ENCODE peak calls at places on chromosomes 1 and 21, in eight cellular contexts. M is posterior cingulate gyrus, Q is HL-60, U is H54, R is neural progenitor cell, I is astrocyte of the spinal cord, D is hepatic stellate cell, H is MCF 10A. X is an unnamed sample.
A peak's percentile ranks its signal among the peaks of the same experiment; 100 is the strongest.

GRCh38 chr1:21283524-21283923 is 6.7 kb downstream of the ECE1 start:
- DNase-seq in M (no peak), Q (no peak), U (no peak), R (no peak), I (no peak), D (no peak), H (no peak), X (no peak)

GRCh38 chr1:924619-925323 is 1.0 kb downstream of the SAMD11 start:
- DNase-seq in M (no peak), Q (peak; percentile 40), U (no peak), R (peak; percentile 81), I (no peak), D (no peak), H (no peak), X (no peak)

GRCh38 chr1:212132040-212132439 is 96.5 kb downstream of the DTL start:
- DNase-seq in M (no peak), Q (no peak), U (no peak), R (no peak), I (no peak), D (no peak), H (no peak), X (no peak)

GRCh38 chr1:192810253-192810880 is 1.5 kb downstream of the RGS2 start:
- DNase-seq in M (no peak), Q (peak; percentile 89), U (no peak), R (peak; percentile 84), I (no peak), D (no peak), H (peak; percentile 27), X (no peak)

GRCh38 chr1:78651247-78651646 is 1.6 kb downstream of the IFI44 start:
- DNase-seq in M (no peak), Q (no peak), U (peak; percentile 3), R (no peak), I (peak; percentile 23), D (no peak), H (no peak), X (no peak)

GRCh38 chr21:44618909-44619308 is 7.0 kb downstream of the KRTAP10-8 start:
- DNase-seq in M (no peak), Q (no peak), U (no peak), R (no peak), I (no peak), D (no peak), H (no peak), X (peak; percentile 42)

GRCh38 chr1:46368781-46369180 is 25.3 kb upstream of the FAAH start:
- DNase-seq in M (no peak), Q (no peak), U (no peak), R (no peak), I (no peak), D (no peak), H (no peak), X (no peak)

GRCh38 chr1:198788561-198789064 is 149.8 kb downstream of the PTPRC start:
- DNase-seq in M (no peak), Q (peak; percentile 14), U (no peak), R (peak; percentile 81), I (peak; percentile 32), D (no peak), H (no peak), X (no peak)

GRCh38 chr1:24443241-24443656 is 27.6 kb downstream of the NIPAL3 start:
- DNase-seq in M (no peak), Q (no peak), U (no peak), R (peak; percentile 29), I (no peak), D (no peak), H (no peak), X (no peak)

GRCh38 chr1:5551274-5551966 is 440.8 kb downstream of the NPHP4 start:
- DNase-seq in M (no peak), Q (no peak), U (no peak), R (no peak), I (no peak), D (no peak), H (peak; percentile 80), X (no peak)

GRCh38 chr1:58932820-58933598 is 149.2 kb upstream of the JUN start:
- DNase-seq in M (no peak), Q (peak; percentile 72), U (peak; percentile 79), R (no peak), I (peak; percentile 74), D (peak; percentile 40), H (peak; percentile 99), X (no peak)

GRCh38 chr21:39218082-39218409 is 34.8 kb upstream of the PSMG1 start:
- DNase-seq in M (no peak), Q (no peak), U (no peak), R (no peak), I (no peak), D (no peak), H (no peak), X (no peak)

GRCh38 chr1:201134405-201134804 is 7.4 kb upstream of the ASCL5 start:
- DNase-seq in M (no peak), Q (no peak), U (no peak), R (no peak), I (no peak), D (no peak), H (no peak), X (no peak)

GRCh38 chr21:39037807-39038405 is 145.3 kb downstream of the PSMG1 start:
- DNase-seq in M (no peak), Q (no peak), U (peak; percentile 41), R (peak; percentile 16), I (no peak), D (no peak), H (no peak), X (no peak)

GRCh38 chr1:234114648-234115307 is 210.3 kb downstream of the SLC35F3 start:
- DNase-seq in M (no peak), Q (peak; percentile 35), U (peak; percentile 12), R (peak; percentile 75), I (peak; percentile 66), D (peak; percentile 30), H (peak; percentile 84), X (no peak)

GRCh38 chr1:91564888-91565700 is 64.4 kb downstream of the CDC7 start:
- DNase-seq in M (no peak), Q (no peak), U (no peak), R (peak; percentile 67), I (peak; percentile 25), D (no peak), H (no peak), X (no peak)

GRCh38 chr1:28172690-28173150 is 3.8 kb downstream of the PTAFR start:
- DNase-seq in M (peak; percentile 79), Q (peak; percentile 87), U (no peak), R (no peak), I (no peak), D (no peak), H (no peak), X (no peak)

GRCh38 chr1:156228501-156228900 is 13.5 kb upstream of the BGLAP start:
- DNase-seq in M (peak; percentile 59), Q (no peak), U (no peak), R (no peak), I (no peak), D (no peak), H (no peak), X (no peak)

GRCh38 chr1:227897704-227898438 is 49.9 kb downstream of the WNT9A start:
- DNase-seq in M (no peak), Q (no peak), U (no peak), R (no peak), I (no peak), D (no peak), H (no peak), X (peak; percentile 0)

GRCh38 chr1:51313961-51314777 is 16.2 kb downstream of the TTC39A start:
- DNase-seq in M (peak; percentile 75), Q (no peak), U (no peak), R (no peak), I (peak; percentile 74), D (peak; percentile 60), H (peak; percentile 77), X (no peak)

GRCh38 chr1:77889671-77890070 is 1.2 kb downstream of the NEXN start:
- DNase-seq in M (no peak), Q (no peak), U (no peak), R (no peak), I (peak; percentile 80), D (peak; percentile 60), H (peak; percentile 52), X (no peak)

GRCh38 chr1:240343966-240344365 is 252.3 kb downstream of the FMN2 start:
- DNase-seq in M (no peak), Q (no peak), U (no peak), R (no peak), I (no peak), D (no peak), H (no peak), X (no peak)

GRCh38 chr1:186302378-186302920 is 72.6 kb downstream of the TPR start:
- DNase-seq in M (no peak), Q (no peak), U (no peak), R (no peak), I (no peak), D (no peak), H (peak; percentile 13), X (no peak)

GRCh38 chr1:7929637-7930036 is 11.0 kb downstream of the TNFRSF9 start:
- DNase-seq in M (no peak), Q (no peak), U (no peak), R (no peak), I (no peak), D (no peak), H (no peak), X (no peak)

GRCh38 chr1:205930698-205931330 is 12.4 kb downstream of the SLC26A9 start:
- DNase-seq in M (no peak), Q (peak; percentile 87), U (no peak), R (no peak), I (no peak), D (no peak), H (no peak), X (no peak)

GRCh38 chr1:227557962-227558806 is 5.2 kb upstream of the ZNF678 start:
- DNase-seq in M (no peak), Q (no peak), U (no peak), R (no peak), I (no peak), D (no peak), H (no peak), X (no peak)

GRCh38 chr1:43835141-43836021 is 98.2 kb upstream of the ARTN start:
- DNase-seq in M (no peak), Q (peak; percentile 92), U (peak; percentile 67), R (no peak), I (peak; percentile 96), D (peak; percentile 86), H (peak; percentile 92), X (no peak)